ENCODE peak calls at places on chromosomes 3 and 15, in eight cellular contexts. O is suprapubic skin, W is uterus, T is right lobe of liver, U is IMR-90, J is stomach, B is esophagus squamous epithelium, A is body of pancreas. X is an unnamed sample.

GRCh38 chr3:40490916-40491315 is 14.0 kb downstream of the ZNF619 start:
- DNase-seq in B (no peak), W (no peak), T (no peak), U (peak; percentile 54), O (no peak), J (no peak), A (no peak), X (no peak)

GRCh38 chr15:42919308-42919707 is 1.3 kb downstream of the TTBK2 start:
- DNase-seq in B (no peak), J (no peak), U (peak; percentile 6), A (no peak), T (no peak), W (no peak), O (no peak), X (no peak)

GRCh38 chr3:45475145-45475544 is 86.8 kb downstream of the LARS2 start:
- DNase-seq in J (no peak), W (no peak), U (no peak), A (no peak), T (no peak), B (no peak), O (no peak), X (no peak)

GRCh38 chr3:158909870-158910269 is 108.0 kb downstream of the MFSD1 start:
- DNase-seq in U (no peak), O (no peak), T (no peak), B (no peak), W (peak; percentile 15), A (no peak), J (no peak), X (no peak)

GRCh38 chr3:49500408-49501257 is 30.6 kb downstream of the DAG1 start:
- DNase-seq in U (peak; percentile 99), W (peak; percentile 53), A (peak; percentile 75), T (peak; percentile 61), O (no peak), J (peak; percentile 53), B (no peak), X (peak; percentile 68)

GRCh38 chr3:123877965-123878364 is 6.2 kb downstream of the MYLK start:
- DNase-seq in A (no peak), J (no peak), W (no peak), B (no peak), T (no peak), O (no peak), U (no peak), X (no peak)

GRCh38 chr3:64143399-64144130 is 81.7 kb downstream of the PRICKLE2 start:
- DNase-seq in J (no peak), W (no peak), U (peak; percentile 75), T (no peak), A (no peak), B (no peak), O (no peak), X (no peak)

GRCh38 chr3:108159865-108160264 is 62.4 kb downstream of the IFT57 start:
- DNase-seq in U (peak; percentile 66), W (no peak), O (no peak), J (no peak), A (no peak), B (no peak), T (no peak), X (no peak)

GRCh38 chr15:81531141-81531592 is 157.2 kb upstream of the TMC3 start:
- DNase-seq in U (peak; percentile 10), B (no peak), T (no peak), A (no peak), O (no peak), J (no peak), W (no peak), X (no peak)

GRCh38 chr3:196141866-196142673 is 60.2 kb upstream of the TFRC start:
- DNase-seq in U (no peak), W (no peak), B (no peak), T (peak; percentile 77), J (peak; percentile 79), A (peak; percentile 82), O (no peak), X (no peak)

GRCh38 chr15:63655683-63656372 is 58.6 kb downstream of the FBXL22 start:
- DNase-seq in J (no peak), B (no peak), A (no peak), T (no peak), O (no peak), W (no peak), U (no peak), X (no peak)

GRCh38 chr15:76431936-76432335 is 95.4 kb downstream of the ISL2 start:
- DNase-seq in U (peak; percentile 22), B (no peak), O (no peak), J (no peak), T (no peak), A (no peak), W (no peak), X (no peak)

GRCh38 chr15:47587938-47588817 is 129.1 kb upstream of the SEMA6D start:
- DNase-seq in O (no peak), U (no peak), J (no peak), T (no peak), W (no peak), A (no peak), B (no peak), X (no peak)

GRCh38 chr3:52670621-52671521 is 14.8 kb downstream of the PBRM1 start:
- DNase-seq in J (no peak), B (no peak), T (no peak), W (no peak), A (no peak), O (no peak), U (peak; percentile 100), X (no peak)

GRCh38 chr3:47247131-47248064 is 35.2 kb downstream of the KIF9 start:
- DNase-seq in U (no peak), O (no peak), T (no peak), J (no peak), B (no peak), A (no peak), W (no peak), X (no peak)

GRCh38 chr3:162641869-162642350 is 1145.3 kb downstream of the OTOL1 start:
- DNase-seq in W (no peak), T (no peak), J (no peak), B (no peak), O (no peak), U (peak; percentile 4), A (no peak), X (no peak)

GRCh38 chr15:68524753-68525584 is 53.8 kb upstream of the CORO2B start:
- DNase-seq in W (peak; percentile 57), B (no peak), T (no peak), O (no peak), A (no peak), U (peak; percentile 87), J (no peak), X (no peak)

GRCh38 chr3:12041476-12041875 is 37.3 kb downstream of the SYN2 start:
- DNase-seq in A (no peak), W (no peak), B (no peak), U (no peak), T (no peak), J (no peak), O (no peak), X (no peak)

GRCh38 chr3:12042638-12043037 is 38.5 kb downstream of the SYN2 start:
- DNase-seq in A (no peak), W (no peak), O (no peak), U (no peak), J (no peak), T (no peak), B (no peak), X (no peak)

GRCh38 chr3:12049675-12050074 is 45.5 kb downstream of the SYN2 start:
- DNase-seq in T (no peak), B (no peak), W (no peak), J (no peak), A (no peak), O (no peak), U (peak; percentile 3), X (no peak)

GRCh38 chr3:12044860-12045259 is 40.7 kb downstream of the SYN2 start:
- DNase-seq in W (no peak), T (no peak), O (no peak), U (no peak), B (no peak), J (no peak), A (no peak), X (no peak)

DNA sequence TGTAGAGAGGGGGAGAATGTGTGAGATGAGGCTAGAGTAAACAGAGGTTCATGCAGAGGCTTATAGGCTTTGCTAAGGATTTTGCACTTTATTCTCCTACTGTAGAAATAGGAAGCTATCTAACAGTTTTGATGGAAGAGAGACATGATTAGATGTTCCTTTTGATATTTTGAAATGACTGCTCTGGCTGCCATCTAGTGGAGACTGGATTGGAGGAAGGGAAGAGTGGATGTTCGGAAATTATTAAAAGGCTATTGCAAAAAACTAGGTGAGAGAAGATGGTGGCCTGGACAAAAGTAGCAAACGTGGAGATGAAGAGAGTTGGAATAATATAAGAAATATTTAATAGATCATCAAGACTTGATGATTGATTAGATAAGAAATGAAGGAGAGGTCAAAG is 42.2 kb downstream of the SYN2 start:
- DNase-seq in T (no peak), J (no peak), W (no peak), B (no peak), A (no peak), O (no peak), U (no peak), X (no peak)
- TF ChIP-seq CTCF in T (no peak), J (no peak), W (peak; percentile 20), B (no peak), A (peak; percentile 19), O (peak; percentile 25), U (no peak), X (peak; percentile 15)

GRCh38 chr3:133506215-133506901 is 67.1 kb upstream of the CDV3 start:
- DNase-seq in O (no peak), J (no peak), W (no peak), B (no peak), T (peak; percentile 38), U (no peak), A (no peak), X (peak; percentile 23)
- TF ChIP-seq POLR2A in O (no peak), J (no peak), W (no peak), B (no peak), T (no peak), U (no peak), A (no peak), X (no peak)

GRCh38 chr3:138375446-138375845 is 27.1 kb downstream of the MRAS start:
- DNase-seq in U (no peak), T (no peak), J (no peak), O (no peak), A (no peak), B (no peak), W (no peak), X (no peak)

GRCh38 chr3:138373695-138374094 is 25.3 kb downstream of the MRAS start:
- DNase-seq in U (no peak), J (no peak), B (no peak), O (no peak), A (no peak), T (no peak), W (no peak), X (no peak)

GRCh38 chr3:138376663-138377062 is 28.3 kb downstream of the MRAS start:
- DNase-seq in A (no peak), J (no peak), W (no peak), U (no peak), T (no peak), B (no peak), O (no peak), X (no peak)

GRCh38 chr3:138377804-138378203 is 29.4 kb downstream of the MRAS start:
- DNase-seq in W (no peak), O (no peak), J (no peak), A (no peak), U (no peak), B (no peak), T (no peak), X (no peak)

GRCh38 chr3:138374573-138375134 is 26.3 kb downstream of the MRAS start:
- DNase-seq in A (no peak), T (no peak), O (no peak), U (no peak), W (no peak), J (no peak), B (no peak), X (no peak)
- H3K4me1 ChIP-seq in A (no peaks in the 10 kb centered on the region), T (no peaks in the 10 kb centered on the region), O (peaks cover 8% of the 10 kb centered on the region), U (no peaks in the 10 kb centered on the region), W (peaks cover 11% of the 10 kb centered on the region), J (no peaks in the 10 kb centered on the region), B (no peaks in the 10 kb centered on the region), X (no peaks in the 10 kb centered on the region)

GRCh38 chr15:89492111-89492641 is 4.2 kb downstream of the RHCG start:
- DNase-seq in O (peak; percentile 34), T (no peak), U (no peak), J (no peak), A (no peak), B (no peak), W (no peak), X (no peak)
- TF ChIP-seq CTCF in O (no peak), T (no peak), U (peak; percentile 23), J (no peak), A (no peak), B (no peak), W (no peak), X (no peak)

X was measured in transverse colon.